ENCODE peak calls at places on chromosomes 12 and 14, in eight cellular contexts. One of them, this sample, is unnamed.

GRCh38 chr12:107917912-107918800 is 143.7 kb downstream of the ASCL4 start:
- DNase-seq in HFF-Myc: peak
- DNase-seq in H9: peak
- DNase-seq in breast epithelium: no peak
- DNase-seq in GM23338: peak
- DNase-seq in astrocyte of the spinal cord: peak
- DNase-seq in heart left ventricle: no peak
- DNase-seq in psoas muscle: no peak
- DNase-seq in this sample: no peak

GRCh38 chr12:5588231-5588995 is 156.5 kb downstream of the NTF3 start:
- DNase-seq in HFF-Myc: no peak
- DNase-seq in H9: no peak
- DNase-seq in breast epithelium: no peak
- DNase-seq in GM23338: no peak
- DNase-seq in astrocyte of the spinal cord: no peak
- DNase-seq in heart left ventricle: no peak
- DNase-seq in psoas muscle: no peak
- DNase-seq in this sample: no peak

GRCh38 chr14:90496379-90496778 is 99.5 kb downstream of the CALM1 start:
- DNase-seq in HFF-Myc: no peak
- DNase-seq in H9: no peak
- DNase-seq in breast epithelium: peak
- DNase-seq in GM23338: no peak
- DNase-seq in astrocyte of the spinal cord: no peak
- DNase-seq in heart left ventricle: no peak
- DNase-seq in psoas muscle: peak
- DNase-seq in this sample: no peak

GRCh38 chr14:87241018-87241779 is 751.8 kb downstream of the GALC start:
- DNase-seq in HFF-Myc: no peak
- DNase-seq in H9: no peak
- DNase-seq in breast epithelium: no peak
- DNase-seq in GM23338: no peak
- DNase-seq in astrocyte of the spinal cord: no peak
- DNase-seq in heart left ventricle: no peak
- DNase-seq in psoas muscle: no peak
- DNase-seq in this sample: no peak

GRCh38 chr12:130167537-130167936 is 5.3 kb downstream of the FZD10 start:
- DNase-seq in HFF-Myc: no peak
- DNase-seq in H9: no peak
- DNase-seq in breast epithelium: no peak
- DNase-seq in GM23338: no peak
- DNase-seq in astrocyte of the spinal cord: no peak
- DNase-seq in heart left ventricle: no peak
- DNase-seq in psoas muscle: no peak
- DNase-seq in this sample: no peak

GRCh38 chr12:123038966-123039365 is 58.5 kb downstream of the ARL6IP4 start:
- DNase-seq in HFF-Myc: no peak
- DNase-seq in H9: no peak
- DNase-seq in breast epithelium: no peak
- DNase-seq in GM23338: no peak
- DNase-seq in astrocyte of the spinal cord: no peak
- DNase-seq in heart left ventricle: no peak
- DNase-seq in psoas muscle: no peak
- DNase-seq in this sample: no peak

GRCh38 chr14:70838076-70838475 is 28.8 kb upstream of the MAP3K9 start:
- DNase-seq in HFF-Myc: no peak
- DNase-seq in H9: no peak
- DNase-seq in breast epithelium: no peak
- DNase-seq in GM23338: no peak
- DNase-seq in astrocyte of the spinal cord: no peak
- DNase-seq in heart left ventricle: no peak
- DNase-seq in psoas muscle: no peak
- DNase-seq in this sample: no peak

GRCh38 chr14:63147018-63147417 is 57.2 kb upstream of the RHOJ start:
- DNase-seq in HFF-Myc: no peak
- DNase-seq in H9: no peak
- DNase-seq in breast epithelium: no peak
- DNase-seq in GM23338: no peak
- DNase-seq in astrocyte of the spinal cord: no peak
- DNase-seq in heart left ventricle: no peak
- DNase-seq in psoas muscle: no peak
- DNase-seq in this sample: no peak

GRCh38 chr14:68695871-68696665 is 96.8 kb downstream of the ZFP36L1 start:
- DNase-seq in HFF-Myc: no peak
- DNase-seq in H9: no peak
- DNase-seq in breast epithelium: no peak
- DNase-seq in GM23338: no peak
- DNase-seq in astrocyte of the spinal cord: no peak
- DNase-seq in heart left ventricle: no peak
- DNase-seq in psoas muscle: no peak
- DNase-seq in this sample: peak

GRCh38 chr12:85733441-85733840 is 102.8 kb downstream of the RASSF9 start:
- DNase-seq in HFF-Myc: no peak
- DNase-seq in H9: no peak
- DNase-seq in breast epithelium: no peak
- DNase-seq in GM23338: no peak
- DNase-seq in astrocyte of the spinal cord: peak
- DNase-seq in heart left ventricle: no peak
- DNase-seq in psoas muscle: no peak
- DNase-seq in this sample: no peak

GRCh38 chr12:29187756-29188155 is 38.7 kb downstream of the FAR2 start:
- DNase-seq in HFF-Myc: no peak
- DNase-seq in H9: no peak
- DNase-seq in breast epithelium: no peak
- DNase-seq in GM23338: no peak
- DNase-seq in astrocyte of the spinal cord: no peak
- DNase-seq in heart left ventricle: no peak
- DNase-seq in psoas muscle: no peak
- DNase-seq in this sample: no peak

GRCh38 chr14:94045563-94046345 is 19.6 kb downstream of the OTUB2 start:
- DNase-seq in HFF-Myc: no peak
- DNase-seq in H9: peak
- DNase-seq in breast epithelium: no peak
- DNase-seq in GM23338: no peak
- DNase-seq in astrocyte of the spinal cord: no peak
- DNase-seq in heart left ventricle: no peak
- DNase-seq in psoas muscle: peak
- DNase-seq in this sample: no peak

GRCh38 chr14:101518611-101519048 is 42.7 kb upstream of the DIO3 start:
- DNase-seq in HFF-Myc: no peak
- DNase-seq in H9: no peak
- DNase-seq in breast epithelium: no peak
- DNase-seq in GM23338: no peak
- DNase-seq in astrocyte of the spinal cord: no peak
- DNase-seq in heart left ventricle: no peak
- DNase-seq in psoas muscle: peak
- DNase-seq in this sample: peak

GRCh38 chr14:92613681-92614260 is 100.2 kb downstream of the RIN3 start:
- DNase-seq in HFF-Myc: no peak
- DNase-seq in H9: no peak
- DNase-seq in breast epithelium: no peak
- DNase-seq in GM23338: no peak
- DNase-seq in astrocyte of the spinal cord: no peak
- DNase-seq in heart left ventricle: no peak
- DNase-seq in psoas muscle: no peak
- DNase-seq in this sample: no peak

GRCh38 chr12:91361864-91362263 is 179.2 kb upstream of the DCN start:
- DNase-seq in HFF-Myc: no peak
- DNase-seq in H9: no peak
- DNase-seq in breast epithelium: no peak
- DNase-seq in GM23338: peak
- DNase-seq in astrocyte of the spinal cord: peak
- DNase-seq in heart left ventricle: no peak
- DNase-seq in psoas muscle: no peak
- DNase-seq in this sample: no peak

GRCh38 chr14:100819453-100819828 is 6.5 kb upstream of the MEG3 start:
- DNase-seq in HFF-Myc: no peak
- DNase-seq in H9: no peak
- DNase-seq in breast epithelium: no peak
- DNase-seq in GM23338: no peak
- DNase-seq in astrocyte of the spinal cord: no peak
- DNase-seq in heart left ventricle: no peak
- DNase-seq in psoas muscle: no peak
- DNase-seq in this sample: no peak

GRCh38 chr14:104731925-104732294 is 7.9 kb downstream of the ADSS1 start:
- DNase-seq in HFF-Myc: no peak
- DNase-seq in H9: no peak
- DNase-seq in breast epithelium: no peak
- DNase-seq in GM23338: no peak
- DNase-seq in astrocyte of the spinal cord: no peak
- DNase-seq in heart left ventricle: no peak
- DNase-seq in psoas muscle: no peak
- DNase-seq in this sample: no peak

GRCh38 chr14:104732355-104732804 is 8.4 kb downstream of the ADSS1 start:
- DNase-seq in HFF-Myc: no peak
- DNase-seq in H9: no peak
- DNase-seq in breast epithelium: no peak
- DNase-seq in GM23338: no peak
- DNase-seq in astrocyte of the spinal cord: no peak
- DNase-seq in heart left ventricle: peak
- DNase-seq in psoas muscle: peak
- DNase-seq in this sample: no peak

GRCh38 chr14:104730504-104730903 is 6.5 kb downstream of the ADSS1 start:
- DNase-seq in HFF-Myc: no peak
- DNase-seq in H9: no peak
- DNase-seq in breast epithelium: no peak
- DNase-seq in GM23338: no peak
- DNase-seq in astrocyte of the spinal cord: no peak
- DNase-seq in heart left ventricle: no peak
- DNase-seq in psoas muscle: no peak
- DNase-seq in this sample: no peak

GRCh38 chr14:104729835-104730181 is 5.8 kb downstream of the ADSS1 start:
- DNase-seq in HFF-Myc: no peak
- DNase-seq in H9: no peak
- DNase-seq in breast epithelium: no peak
- DNase-seq in GM23338: no peak
- DNase-seq in astrocyte of the spinal cord: no peak
- DNase-seq in heart left ventricle: no peak
- DNase-seq in psoas muscle: peak
- DNase-seq in this sample: no peak

GRCh38 chr14:104731249-104731924 is 7.4 kb downstream of the ADSS1 start:
- DNase-seq in HFF-Myc: no peak
- DNase-seq in H9: peak
- DNase-seq in breast epithelium: no peak
- DNase-seq in GM23338: peak
- DNase-seq in astrocyte of the spinal cord: no peak
- DNase-seq in heart left ventricle: no peak
- DNase-seq in psoas muscle: no peak
- DNase-seq in this sample: no peak
- TF ChIP-seq CTCF in HFF-Myc: peak
- TF ChIP-seq CTCF in H9: peak
- TF ChIP-seq CTCF in breast epithelium: no peak
- TF ChIP-seq CTCF in GM23338: peak
- TF ChIP-seq CTCF in astrocyte of the spinal cord: peak
- TF ChIP-seq CTCF in heart left ventricle: no peak
- TF ChIP-seq CTCF in psoas muscle: peak
- TF ChIP-seq CTCF in this sample: no peak

GRCh38 chr14:80927385-80927989 is 14.1 kb downstream of the CEP128 start:
- DNase-seq in HFF-Myc: no peak
- DNase-seq in H9: peak
- DNase-seq in breast epithelium: no peak
- DNase-seq in GM23338: peak
- DNase-seq in astrocyte of the spinal cord: no peak
- DNase-seq in heart left ventricle: no peak
- DNase-seq in psoas muscle: no peak
- DNase-seq in this sample: no peak
- TF ChIP-seq CTCF in HFF-Myc: no peak
- TF ChIP-seq CTCF in H9: peak
- TF ChIP-seq CTCF in breast epithelium: no peak
- TF ChIP-seq CTCF in GM23338: peak
- TF ChIP-seq CTCF in astrocyte of the spinal cord: peak
- TF ChIP-seq CTCF in heart left ventricle: no peak
- TF ChIP-seq CTCF in psoas muscle: no peak
- TF ChIP-seq CTCF in this sample: no peak

DNA sequence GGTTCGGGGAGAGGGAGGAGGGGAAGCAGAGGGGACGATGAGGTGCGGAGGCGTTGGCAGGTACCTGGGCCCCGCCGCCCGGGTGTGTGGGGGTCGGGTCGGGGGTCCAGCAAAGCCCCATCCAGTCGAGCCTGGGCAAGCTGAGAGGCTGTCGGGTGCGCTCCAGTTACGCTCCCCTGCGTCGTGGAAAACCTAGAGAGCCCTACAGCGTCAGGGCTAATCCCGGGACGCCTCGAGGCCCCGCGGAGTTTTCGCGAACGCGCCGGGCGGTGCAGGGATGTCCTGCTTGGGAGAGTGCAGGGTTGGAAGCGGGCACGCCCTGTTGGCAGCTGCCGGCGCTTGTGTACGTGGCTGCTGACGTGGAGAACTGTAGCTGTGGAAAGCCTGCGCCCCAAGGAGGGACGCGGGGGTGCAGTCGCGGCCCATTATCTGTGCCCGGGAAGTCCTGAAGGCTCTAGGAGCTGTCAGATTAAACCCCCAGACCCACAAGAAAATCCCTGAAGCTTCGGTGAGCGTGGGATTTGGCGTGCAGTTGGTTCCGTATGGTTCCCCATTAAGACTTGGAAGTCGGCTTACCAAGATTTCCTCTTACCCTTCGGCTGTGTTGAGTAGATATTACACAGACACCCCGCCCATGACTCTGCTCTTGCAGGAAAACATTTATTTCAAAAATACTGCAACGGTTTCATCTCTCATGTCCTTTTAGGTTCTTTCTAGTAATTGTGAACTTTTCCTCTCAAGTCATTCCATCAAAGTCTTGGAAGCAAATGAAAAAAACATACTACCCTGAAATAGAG is 11.3 kb upstream of the SLC38A2 start:
- DNase-seq in HFF-Myc: no peak
- DNase-seq in H9: no peak
- DNase-seq in breast epithelium: peak
- DNase-seq in GM23338: peak
- DNase-seq in astrocyte of the spinal cord: peak
- DNase-seq in heart left ventricle: peak
- DNase-seq in psoas muscle: peak
- DNase-seq in this sample: peak
- TF ChIP-seq CTCF in HFF-Myc: no peak
- TF ChIP-seq CTCF in H9: no peak
- TF ChIP-seq CTCF in breast epithelium: peak
- TF ChIP-seq CTCF in GM23338: no peak
- TF ChIP-seq CTCF in astrocyte of the spinal cord: peak
- TF ChIP-seq CTCF in heart left ventricle: no peak
- TF ChIP-seq CTCF in psoas muscle: no peak
- TF ChIP-seq CTCF in this sample: no peak

DNA sequence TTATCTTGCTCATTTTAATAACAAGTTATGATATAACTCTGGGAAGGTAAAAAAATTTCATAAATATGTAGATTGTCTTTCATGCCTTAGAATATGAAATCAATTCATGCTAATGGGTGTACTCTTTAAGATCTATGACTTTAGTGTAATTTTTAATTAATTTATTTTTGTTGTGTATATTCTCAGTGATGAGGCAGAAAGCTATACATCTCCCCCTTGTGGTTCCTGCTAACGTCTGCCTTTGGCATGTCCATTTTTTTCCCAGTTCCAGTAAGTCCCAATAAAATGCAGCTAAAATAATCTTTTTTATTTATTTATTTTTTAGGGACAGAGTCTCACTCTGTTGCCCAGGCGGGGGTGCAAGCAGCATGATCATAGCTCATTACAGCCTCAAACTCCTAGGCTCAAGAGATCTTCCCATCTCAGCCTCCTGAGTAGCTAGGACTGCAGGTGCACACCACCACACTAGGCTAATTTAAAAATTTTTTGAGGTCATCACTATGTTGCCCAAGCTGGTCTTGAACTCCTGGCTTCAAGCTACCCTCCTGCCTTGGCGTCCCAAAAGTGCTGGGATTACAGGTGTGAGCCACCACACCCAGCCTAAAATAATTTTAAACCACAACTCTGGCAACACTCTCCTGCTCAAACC is 3.3 kb upstream of the CHURC1 start:
- DNase-seq in HFF-Myc: no peak
- DNase-seq in H9: no peak
- DNase-seq in breast epithelium: no peak
- DNase-seq in GM23338: peak
- DNase-seq in astrocyte of the spinal cord: peak
- DNase-seq in heart left ventricle: no peak
- DNase-seq in psoas muscle: no peak
- DNase-seq in this sample: no peak
- TF ChIP-seq CTCF in HFF-Myc: peak
- TF ChIP-seq CTCF in H9: peak
- TF ChIP-seq CTCF in breast epithelium: peak
- TF ChIP-seq CTCF in GM23338: peak
- TF ChIP-seq CTCF in astrocyte of the spinal cord: peak
- TF ChIP-seq CTCF in heart left ventricle: peak
- TF ChIP-seq CTCF in psoas muscle: peak
- TF ChIP-seq CTCF in this sample: no peak

This sample was measured in lower leg skin.